ENCODE peak calls at places on chromosomes 13 and 19, in five cellular contexts. One of them, this sample, is unnamed.

GRCh38 chr19:12720851-12721655 is 2.7 kb downstream of the TNPO2 start:
- DNase-seq in neuronal stem cell: no peak
- DNase-seq in H1: no peak
- DNase-seq in mesenchymal stem cell: peak; percentile 29
- DNase-seq in trophoblast cell: no peak
- DNase-seq in this sample: no peak

GRCh38 chr19:18711893-18712292 is 28.4 kb downstream of the CRTC1 start:
- DNase-seq in neuronal stem cell: no peak
- DNase-seq in H1: no peak
- DNase-seq in mesenchymal stem cell: no peak
- DNase-seq in trophoblast cell: no peak
- DNase-seq in this sample: no peak

GRCh38 chr13:21399741-21400140 is 59.4 kb downstream of the ZDHHC20 start:
- DNase-seq in neuronal stem cell: no peak
- DNase-seq in H1: no peak
- DNase-seq in mesenchymal stem cell: peak; percentile 10
- DNase-seq in trophoblast cell: no peak
- DNase-seq in this sample: no peak

GRCh38 chr13:19860884-19861655 is 2.4 kb downstream of the ZMYM5 start:
- DNase-seq in neuronal stem cell: peak; percentile 15
- DNase-seq in H1: no peak
- DNase-seq in mesenchymal stem cell: peak; percentile 87
- DNase-seq in trophoblast cell: peak; percentile 13
- DNase-seq in this sample: no peak

GRCh38 chr19:42132030-42132628 is at the start of gene POU2F2:
- DNase-seq in neuronal stem cell: no peak
- DNase-seq in H1: no peak
- DNase-seq in mesenchymal stem cell: peak; percentile 30
- DNase-seq in trophoblast cell: no peak
- DNase-seq in this sample: peak; percentile 60

GRCh38 chr19:5045956-5046338 is 77.0 kb downstream of the KDM4B start:
- DNase-seq in neuronal stem cell: no peak
- DNase-seq in H1: no peak
- DNase-seq in mesenchymal stem cell: no peak
- DNase-seq in trophoblast cell: no peak
- DNase-seq in this sample: no peak

GRCh38 chr19:33064778-33065550 is at the start of gene RHPN2:
- DNase-seq in neuronal stem cell: peak; percentile 69
- DNase-seq in H1: no peak
- DNase-seq in mesenchymal stem cell: peak; percentile 78
- DNase-seq in trophoblast cell: peak; percentile 70
- DNase-seq in this sample: peak; percentile 81

GRCh38 chr13:82719987-82720386 is 1162.3 kb downstream of the SLITRK1 start:
- DNase-seq in neuronal stem cell: no peak
- DNase-seq in H1: no peak
- DNase-seq in mesenchymal stem cell: no peak
- DNase-seq in trophoblast cell: no peak
- DNase-seq in this sample: no peak

GRCh38 chr13:29878101-29878500 is 27.7 kb upstream of the UBL3 start:
- DNase-seq in neuronal stem cell: no peak
- DNase-seq in H1: no peak
- DNase-seq in mesenchymal stem cell: no peak
- DNase-seq in trophoblast cell: no peak
- DNase-seq in this sample: no peak

GRCh38 chr13:43986395-43986794 is 106.7 kb downstream of the LACC1 start:
- DNase-seq in neuronal stem cell: no peak
- DNase-seq in H1: no peak
- DNase-seq in mesenchymal stem cell: peak; percentile 28
- DNase-seq in trophoblast cell: no peak
- DNase-seq in this sample: no peak

GRCh38 chr13:98253526-98253925 is 76.5 kb upstream of the RNF113B start:
- DNase-seq in neuronal stem cell: no peak
- DNase-seq in H1: no peak
- DNase-seq in mesenchymal stem cell: peak; percentile 58
- DNase-seq in trophoblast cell: no peak
- DNase-seq in this sample: no peak

GRCh38 chr13:65378943-65379519 is 1851.1 kb downstream of the PCDH9 start:
- DNase-seq in neuronal stem cell: no peak
- DNase-seq in H1: no peak
- DNase-seq in mesenchymal stem cell: peak; percentile 42
- DNase-seq in trophoblast cell: no peak
- DNase-seq in this sample: no peak

GRCh38 chr13:111201304-111201940 is 86.3 kb downstream of the ARHGEF7 start:
- DNase-seq in neuronal stem cell: no peak
- DNase-seq in H1: no peak
- DNase-seq in mesenchymal stem cell: no peak
- DNase-seq in trophoblast cell: no peak
- DNase-seq in this sample: no peak

GRCh38 chr19:3389876-3390361 is 23.5 kb downstream of the NFIC start:
- DNase-seq in neuronal stem cell: no peak
- DNase-seq in H1: no peak
- DNase-seq in mesenchymal stem cell: peak; percentile 73
- DNase-seq in trophoblast cell: no peak
- DNase-seq in this sample: peak; percentile 61

GRCh38 chr19:48991823-48992570 is 1.1 kb downstream of the GYS1 start:
- DNase-seq in neuronal stem cell: no peak
- DNase-seq in H1: no peak
- DNase-seq in mesenchymal stem cell: peak; percentile 91
- DNase-seq in trophoblast cell: peak; percentile 86
- DNase-seq in this sample: peak; percentile 51

GRCh38 chr13:31965361-31966066 is 66.1 kb upstream of the FRY start:
- DNase-seq in neuronal stem cell: no peak
- DNase-seq in H1: no peak
- DNase-seq in mesenchymal stem cell: peak; percentile 91
- DNase-seq in trophoblast cell: no peak
- DNase-seq in this sample: no peak

GRCh38 chr13:72168126-72168525 is 301.1 kb upstream of the DACH1 start:
- DNase-seq in neuronal stem cell: no peak
- DNase-seq in H1: no peak
- DNase-seq in mesenchymal stem cell: no peak
- DNase-seq in trophoblast cell: no peak
- DNase-seq in this sample: no peak

GRCh38 chr19:51086153-51086850 is 3.6 kb upstream of the KLK14 start:
- DNase-seq in neuronal stem cell: no peak
- DNase-seq in H1: no peak
- DNase-seq in mesenchymal stem cell: no peak
- DNase-seq in trophoblast cell: no peak
- DNase-seq in this sample: no peak

GRCh38 chr19:6925801-6926751 is 38.7 kb downstream of the ADGRE1 start:
- DNase-seq in neuronal stem cell: no peak
- DNase-seq in H1: no peak
- DNase-seq in mesenchymal stem cell: no peak
- DNase-seq in trophoblast cell: no peak
- DNase-seq in this sample: no peak

GRCh38 chr13:44906758-44907157 is 82.5 kb downstream of the NUFIP1 start:
- DNase-seq in neuronal stem cell: no peak
- DNase-seq in H1: no peak
- DNase-seq in mesenchymal stem cell: peak; percentile 29
- DNase-seq in trophoblast cell: no peak
- DNase-seq in this sample: no peak

GRCh38 chr13:39385621-39386231 is 217.3 kb downstream of the LHFPL6 start:
- DNase-seq in neuronal stem cell: peak; percentile 36
- DNase-seq in H1: peak; percentile 54
- DNase-seq in mesenchymal stem cell: no peak
- DNase-seq in trophoblast cell: no peak
- DNase-seq in this sample: peak; percentile 47

GRCh38 chr13:92767468-92767867 is 459.1 kb upstream of the GPC6 start:
- DNase-seq in neuronal stem cell: no peak
- DNase-seq in H1: no peak
- DNase-seq in mesenchymal stem cell: peak; percentile 3
- DNase-seq in trophoblast cell: no peak
- DNase-seq in this sample: no peak

DNA sequence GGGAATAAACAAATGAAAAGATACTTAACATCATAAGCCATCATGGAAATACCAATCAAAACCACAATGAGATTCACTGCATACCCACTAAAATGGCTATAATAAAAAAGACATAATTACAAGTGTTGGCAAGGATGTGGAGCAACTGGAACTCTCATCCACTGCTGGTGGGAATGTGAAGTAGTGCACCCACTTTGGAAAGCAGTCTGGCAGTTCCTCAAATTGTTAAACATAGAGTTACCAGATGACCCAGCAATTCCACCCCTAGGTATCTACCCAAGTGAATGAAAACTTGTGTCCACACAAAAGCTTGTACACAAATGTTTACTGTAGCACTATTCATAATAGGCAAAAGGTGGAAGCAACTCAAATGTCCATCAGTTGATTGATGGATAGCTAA is 46.9 kb downstream of the FLT1 start:
- DNase-seq in neuronal stem cell: no peak
- DNase-seq in H1: no peak
- DNase-seq in mesenchymal stem cell: no peak
- DNase-seq in trophoblast cell: no peak
- DNase-seq in this sample: no peak
- H2BK12ac ChIP-seq in neuronal stem cell: no peak overlapping the region
- H2BK12ac ChIP-seq in H1: no peak overlapping the region
- H2BK12ac ChIP-seq in mesenchymal stem cell: no peak overlapping the region
- H2BK12ac ChIP-seq in trophoblast cell: no peak overlapping the region
- H2BK12ac ChIP-seq in this sample: no peak overlapping the region

GRCh38 chr13:30895773-30896172 is 10.3 kb upstream of the MEDAG start:
- DNase-seq in neuronal stem cell: no peak
- DNase-seq in H1: no peak
- DNase-seq in mesenchymal stem cell: peak; percentile 88
- DNase-seq in trophoblast cell: peak; percentile 63
- DNase-seq in this sample: no peak
- H3K23ac ChIP-seq in neuronal stem cell: no peak overlapping the region
- H3K23ac ChIP-seq in H1: no peak overlapping the region
- H3K23ac ChIP-seq in mesenchymal stem cell: no peak overlapping the region
- H3K23ac ChIP-seq in trophoblast cell: no peak overlapping the region
- H3K23ac ChIP-seq in this sample: no peak overlapping the region

GRCh38 chr19:43612374-43612773 is 486 bp downstream of the SRRM5 start:
- DNase-seq in neuronal stem cell: no peak
- DNase-seq in H1: no peak
- DNase-seq in mesenchymal stem cell: no peak
- DNase-seq in trophoblast cell: no peak
- DNase-seq in this sample: no peak
- H2BK12ac ChIP-seq in neuronal stem cell: no peak overlapping the region
- H2BK12ac ChIP-seq in H1: no peak overlapping the region
- H2BK12ac ChIP-seq in mesenchymal stem cell: no peak overlapping the region
- H2BK12ac ChIP-seq in trophoblast cell: no peak overlapping the region
- H2BK12ac ChIP-seq in this sample: no peak overlapping the region

DNA sequence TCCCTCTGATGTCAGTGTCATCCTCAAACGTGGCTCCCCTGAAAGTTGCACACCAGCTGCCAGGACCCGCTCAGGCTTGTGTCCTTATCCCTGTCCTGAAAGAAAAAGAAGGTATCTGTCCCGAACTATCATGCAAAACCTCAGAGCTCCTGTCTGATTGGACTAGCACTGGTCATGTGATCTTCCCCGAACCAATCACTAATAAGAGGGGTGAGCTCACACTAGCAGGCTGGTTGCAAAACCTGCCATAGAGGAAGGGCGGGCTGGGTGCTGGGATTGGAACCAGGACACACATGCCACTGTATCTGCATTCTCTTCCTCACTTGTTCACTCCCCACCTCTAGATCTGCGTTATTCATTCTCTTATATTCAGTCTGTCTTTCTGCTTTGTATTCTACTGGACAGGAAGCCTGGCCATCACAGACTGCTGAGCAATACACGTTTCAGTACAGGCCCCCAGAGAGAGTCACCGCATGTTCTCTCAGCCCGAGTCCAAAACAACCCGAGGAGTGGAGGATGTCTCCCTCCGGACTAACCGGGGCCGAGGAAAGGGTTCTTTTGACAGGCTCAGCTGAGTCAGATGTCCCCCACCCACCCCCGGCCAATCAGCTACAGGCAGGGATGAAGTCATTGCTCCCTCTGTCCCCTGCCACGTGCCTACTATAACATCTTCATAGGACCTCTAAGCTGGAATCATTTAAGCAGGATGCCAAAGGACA is 97.7 kb downstream of the SIPA1L3 start:
- DNase-seq in neuronal stem cell: peak; percentile 86
- DNase-seq in H1: no peak
- DNase-seq in mesenchymal stem cell: peak; percentile 97
- DNase-seq in trophoblast cell: peak; percentile 71
- DNase-seq in this sample: peak; percentile 93
- H3K23ac ChIP-seq in neuronal stem cell: no peak overlapping the region
- H3K23ac ChIP-seq in H1: no peak overlapping the region
- H3K23ac ChIP-seq in mesenchymal stem cell: no peak overlapping the region
- H3K23ac ChIP-seq in trophoblast cell: no peak overlapping the region
- H3K23ac ChIP-seq in this sample: no peak overlapping the region

DNA sequence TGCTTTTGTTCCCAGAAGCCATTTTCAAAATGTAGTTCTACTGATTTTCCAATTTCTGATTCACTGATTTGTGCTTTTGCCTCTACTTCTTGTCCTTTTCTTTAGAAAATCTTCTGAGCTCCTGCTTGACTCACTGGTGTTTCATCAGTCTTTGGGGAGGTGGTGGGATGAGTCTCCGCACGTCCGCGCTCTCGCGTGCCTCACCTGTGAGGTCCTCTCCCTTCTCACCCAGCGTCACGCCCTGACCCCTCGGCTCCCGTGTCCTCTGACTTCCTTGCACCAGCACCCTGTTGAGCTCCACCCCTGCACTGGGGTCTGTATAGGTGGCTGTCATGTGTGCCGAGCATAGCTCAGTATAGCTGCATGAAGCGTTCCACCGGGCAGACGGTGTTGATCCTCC is 52.7 kb upstream of the MCF2L start:
- DNase-seq in neuronal stem cell: no peak
- DNase-seq in H1: no peak
- DNase-seq in mesenchymal stem cell: no peak
- DNase-seq in trophoblast cell: peak; percentile 25
- DNase-seq in this sample: no peak
- H2BK12ac ChIP-seq in neuronal stem cell: no peak overlapping the region
- H2BK12ac ChIP-seq in H1: no peak overlapping the region
- H2BK12ac ChIP-seq in mesenchymal stem cell: no peak overlapping the region
- H2BK12ac ChIP-seq in trophoblast cell: no peak overlapping the region
- H2BK12ac ChIP-seq in this sample: no peak overlapping the region

GRCh38 chr19:20244356-20244755 is 77.3 kb downstream of the ZNF486 start:
- DNase-seq in neuronal stem cell: no peak
- DNase-seq in H1: no peak
- DNase-seq in mesenchymal stem cell: no peak
- DNase-seq in trophoblast cell: no peak
- DNase-seq in this sample: no peak
- H3K23ac ChIP-seq in neuronal stem cell: no peak overlapping the region
- H3K23ac ChIP-seq in H1: no peak overlapping the region
- H3K23ac ChIP-seq in mesenchymal stem cell: no peak overlapping the region
- H3K23ac ChIP-seq in trophoblast cell: no peak overlapping the region
- H3K23ac ChIP-seq in this sample: no peak overlapping the region

DNA sequence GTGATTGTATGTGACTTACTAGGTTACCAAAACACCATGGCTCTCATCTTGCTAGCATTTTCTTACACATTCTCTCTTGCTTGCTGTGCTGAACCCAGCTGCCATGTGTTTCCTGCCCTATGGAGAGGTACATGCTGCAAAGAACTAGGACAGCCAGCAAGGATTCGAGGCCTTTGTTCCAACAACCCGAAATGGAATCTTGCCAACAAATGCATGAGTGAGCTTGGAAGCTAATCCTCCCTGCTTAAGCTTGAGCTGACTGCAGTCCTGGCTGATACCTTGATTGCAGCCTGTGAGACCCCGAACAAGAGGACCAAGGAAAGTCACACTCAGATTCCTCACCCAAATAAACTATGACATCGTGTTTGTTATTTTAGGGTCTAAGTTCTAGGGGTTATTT is 651.2 kb downstream of the SLITRK6 start:
- DNase-seq in neuronal stem cell: peak; percentile 64
- DNase-seq in H1: no peak
- DNase-seq in mesenchymal stem cell: no peak
- DNase-seq in trophoblast cell: no peak
- DNase-seq in this sample: no peak
- H2BK12ac ChIP-seq in neuronal stem cell: no peak overlapping the region
- H2BK12ac ChIP-seq in H1: no peak overlapping the region
- H2BK12ac ChIP-seq in mesenchymal stem cell: peak overlapping the region; percentile 78
- H2BK12ac ChIP-seq in trophoblast cell: no peak overlapping the region
- H2BK12ac ChIP-seq in this sample: no peak overlapping the region

This sample was measured in H9.